ENCODE peak calls at places on chromosomes 2 and 18, in seven cellular contexts. W is colonic mucosa, Y is neural progenitor cell, D is GM23338, S is upper lobe of right lung, N is HCT116, J is tibial artery. U is an unnamed sample.

GRCh38 chr18:35049111-35050003 is 8.1 kb downstream of the MAPRE2 start:
- DNase-seq in N (no peak), Y (no peak), S (no peak), W (no peak), D (no peak), J (no peak), U (no peak)

GRCh38 chr18:26458526-26459232 is 89.7 kb downstream of the KCTD1 start:
- DNase-seq in Y (no peak), D (no peak), W (no peak), J (no peak), N (no peak), S (no peak), U (no peak)

GRCh38 chr2:45458909-45459563 is 152.0 kb downstream of the SRBD1 start:
- DNase-seq in W (peak; percentile 49), J (no peak), N (peak; percentile 28), D (peak; percentile 50), Y (no peak), S (no peak), U (no peak)

GRCh38 chr2:57160976-57161375 is 885.6 kb upstream of the VRK2 start:
- DNase-seq in D (no peak), J (no peak), Y (no peak), S (no peak), W (no peak), N (no peak), U (no peak)

GRCh38 chr2:82781516-82781915 is 1677.6 kb downstream of the SUCLG1 start:
- DNase-seq in J (no peak), N (no peak), Y (no peak), D (no peak), S (no peak), W (no peak), U (no peak)

GRCh38 chr18:49778826-49779465 is 34.4 kb downstream of the ACAA2 start:
- DNase-seq in Y (no peak), N (no peak), W (no peak), J (no peak), S (no peak), D (no peak), U (no peak)

GRCh38 chr2:204984421-204984925 is 439.2 kb downstream of the PARD3B start:
- DNase-seq in D (peak; percentile 43), N (no peak), S (no peak), Y (peak; percentile 11), J (no peak), W (no peak), U (no peak)

GRCh38 chr18:961644-962355 is 57.1 kb downstream of the ADCYAP1 start:
- DNase-seq in Y (peak; percentile 25), N (peak; percentile 32), D (peak; percentile 75), S (no peak), W (peak; percentile 25), J (no peak), U (peak; percentile 56)

GRCh38 chr2:10954416-10954815 is 42.7 kb downstream of the KCNF1 start:
- DNase-seq in D (no peak), Y (no peak), S (no peak), N (no peak), W (no peak), J (no peak), U (no peak)

GRCh38 chr2:54579061-54579681 is 123.0 kb downstream of the SPTBN1 start:
- DNase-seq in S (no peak), Y (no peak), W (no peak), J (no peak), N (no peak), D (no peak), U (no peak)

GRCh38 chr2:128646691-128647090 is 328.0 kb upstream of the HS6ST1 start:
- DNase-seq in J (peak; percentile 17), Y (no peak), W (no peak), S (no peak), N (no peak), D (no peak), U (peak; percentile 10)

GRCh38 chr2:63721082-63721424 is 120.6 kb upstream of the UGP2 start:
- DNase-seq in W (no peak), Y (no peak), D (no peak), J (no peak), N (no peak), S (no peak), U (no peak)

GRCh38 chr2:113174369-113174735 is 581 bp downstream of the PSD4 start:
- DNase-seq in J (no peak), Y (no peak), D (no peak), W (no peak), S (no peak), N (no peak), U (no peak)

GRCh38 chr18:7642491-7642890 is 75.4 kb downstream of the PTPRM start:
- DNase-seq in Y (no peak), S (no peak), J (no peak), W (no peak), D (no peak), N (no peak), U (no peak)

GRCh38 chr18:13530879-13531387 is 195.4 kb downstream of the FAM210A start:
- DNase-seq in W (peak; percentile 43), Y (peak; percentile 52), S (no peak), N (peak; percentile 4), J (peak; percentile 90), D (peak; percentile 50), U (peak; percentile 75)

GRCh38 chr18:72541871-72542690 is 2.1 kb downstream of the CBLN2 start:
- DNase-seq in S (no peak), W (no peak), N (no peak), J (no peak), Y (peak; percentile 65), D (peak; percentile 47), U (peak; percentile 23)

GRCh38 chr2:232292395-232293154 is 86.0 kb upstream of the ALPP start:
- DNase-seq in J (no peak), S (no peak), D (peak; percentile 88), N (peak; percentile 54), Y (peak; percentile 81), W (peak; percentile 71), U (peak; percentile 69)

GRCh38 chr18:33761363-33761762 is 183.3 kb downstream of the ASXL3 start:
- DNase-seq in S (no peak), J (no peak), Y (peak; percentile 15), W (no peak), D (no peak), N (no peak), U (peak; percentile 51)

GRCh38 chr18:11950824-11951223 is 30.5 kb upstream of the IMPA2 start:
- DNase-seq in J (no peak), N (no peak), D (no peak), W (no peak), S (no peak), Y (no peak), U (no peak)

GRCh38 chr2:98480598-98480997 is 35.9 kb downstream of the INPP4A start:
- DNase-seq in N (no peak), J (no peak), S (no peak), D (no peak), Y (no peak), W (no peak), U (no peak)

GRCh38 chr18:21831413-21831831 is 90.8 kb downstream of the MIB1 start:
- DNase-seq in D (peak; percentile 19), S (no peak), J (peak; percentile 80), W (no peak), N (no peak), Y (peak; percentile 5), U (no peak)

GRCh38 chr18:78742346-78742745 is 237.3 kb upstream of the SALL3 start:
- DNase-seq in Y (no peak), W (no peak), S (no peak), J (peak; percentile 51), N (no peak), D (no peak), U (no peak)
- H3K4me1 ChIP-seq in Y (no peaks in the 10 kb centered on the region), W (no peaks in the 10 kb centered on the region), S (no peaks in the 10 kb centered on the region), J (no peaks in the 10 kb centered on the region), N (no peaks in the 10 kb centered on the region), D (no peaks in the 10 kb centered on the region), U (no peaks in the 10 kb centered on the region)

DNA sequence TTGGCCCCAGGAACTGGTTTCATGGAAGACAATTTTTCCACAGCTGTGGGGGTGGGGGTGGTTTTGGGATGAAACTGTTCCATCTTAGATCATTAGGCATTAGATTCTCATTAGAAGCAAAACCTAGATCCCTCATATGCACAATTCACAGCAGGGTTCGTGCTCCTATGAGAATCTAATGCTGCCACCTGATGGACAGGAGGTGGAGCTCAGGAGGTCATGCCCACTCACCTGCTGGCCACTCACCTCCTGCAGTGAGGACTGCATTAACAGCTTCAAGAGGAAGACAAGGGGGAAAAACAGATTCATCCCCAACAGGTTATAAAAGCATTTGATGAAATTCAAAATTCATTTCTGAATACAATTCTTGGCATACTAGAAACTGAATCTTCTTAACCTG is 38.5 kb downstream of the THAP4 start:
- DNase-seq in Y (peak; percentile 24), N (peak; percentile 27), D (peak; percentile 59), J (no peak), S (peak; percentile 61), W (no peak), U (no peak)
- TF ChIP-seq CTCF in Y (peak; percentile 36), N (peak; percentile 47), D (peak; percentile 71), J (no peak), S (peak; percentile 37), W (peak; percentile 18), U (no peak)

DNA sequence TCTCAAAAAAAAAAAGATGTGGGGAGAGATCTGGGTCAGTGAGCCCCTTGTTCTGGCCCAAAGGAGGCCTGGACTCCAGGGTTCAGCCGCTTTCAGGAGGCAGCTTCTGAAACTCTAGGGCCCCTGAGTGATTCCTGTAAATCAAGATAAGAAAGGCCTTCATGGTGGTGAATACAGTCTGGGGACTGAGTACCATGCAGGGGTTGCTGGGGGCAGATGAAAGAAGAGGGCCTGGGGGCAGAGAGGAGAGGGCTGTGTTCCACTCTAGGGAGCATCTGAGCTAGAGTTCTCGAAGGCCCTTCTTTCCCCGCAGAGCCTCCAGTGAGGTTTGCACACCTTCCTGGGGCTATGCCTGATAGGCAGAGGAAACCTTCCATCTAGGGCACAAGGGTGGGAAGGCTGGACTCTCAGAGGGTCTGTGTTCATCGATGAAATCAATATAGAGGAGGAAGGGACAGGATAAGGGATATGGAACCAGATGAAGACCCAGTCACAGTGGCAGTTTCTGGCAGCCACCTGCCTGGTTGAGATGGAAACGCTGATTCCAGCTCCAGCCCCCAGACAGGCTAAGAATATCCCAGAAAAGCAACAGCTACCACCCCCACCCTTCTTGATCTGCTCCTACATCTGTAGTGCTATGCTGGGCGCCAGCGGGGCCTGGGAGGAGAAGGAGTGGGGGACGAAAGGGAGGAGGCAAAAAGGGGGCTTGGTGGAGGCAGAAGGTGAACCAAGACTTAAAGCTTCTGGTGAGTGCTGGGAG is 4.7 kb upstream of the CDK5R2 start:
- DNase-seq in S (no peak), W (no peak), N (no peak), J (no peak), D (no peak), Y (no peak), U (no peak)
- H3K27ac ChIP-seq in S (no peak overlapping the region), W (no peak overlapping the region), N (no peak overlapping the region), J (no peak overlapping the region), D (no peak overlapping the region), Y (no peak overlapping the region), U (no peak overlapping the region)

DNA sequence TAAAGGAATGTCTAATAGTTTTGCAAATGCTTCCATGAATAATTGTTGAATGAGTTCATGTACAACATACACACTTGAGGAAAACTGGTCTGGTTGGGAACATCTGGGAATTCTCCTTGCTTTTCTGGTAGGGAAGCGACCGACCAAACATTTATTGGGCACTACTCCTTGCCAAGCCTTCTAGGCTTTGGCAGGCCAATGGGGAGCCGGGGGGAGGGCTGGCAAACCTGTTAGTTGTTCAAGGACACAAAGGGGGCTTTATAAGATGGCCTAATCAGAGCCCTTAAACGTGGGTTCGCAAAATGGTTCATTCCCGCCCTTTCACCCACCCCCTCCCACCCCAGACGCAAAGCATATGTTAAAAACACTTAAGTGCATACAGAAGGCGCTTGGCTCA is 902 bp upstream of the VSNL1 start:
- DNase-seq in J (no peak), Y (peak; percentile 50), W (peak; percentile 79), S (no peak), D (peak; percentile 79), N (peak; percentile 62), U (no peak)
- H3K4me1 ChIP-seq in J (peaks cover 19% of the 10 kb centered on the region), Y (peaks cover 29% of the 10 kb centered on the region), W (no peaks in the 10 kb centered on the region), S (peaks cover 10% of the 10 kb centered on the region), D (peaks cover 24% of the 10 kb centered on the region), N (peaks cover 54% of the 10 kb centered on the region), U (peaks cover 12% of the 10 kb centered on the region)

U was measured in testis.